ENCODE peak calls at places on chromosome 2, in seven cellular contexts. H is mammary epithelial cell, K is cardiac fibroblast, S is tibial nerve, I is fibroblast of mammary gland, O is IMR-90, A is PC-9. Y is an unnamed sample.

GRCh38 chr2:64013053-64013452 is 6.2 kb downstream of the VPS54 start:
- DNase-seq in H (no peak), K (no peak), S (no peak), I (no peak), O (no peak), A (no peak), Y (no peak)

GRCh38 chr2:238407566-238407965 is 19.2 kb upstream of the ASB1 start:
- DNase-seq in H (no peak), K (no peak), S (no peak), I (no peak), O (no peak), A (no peak), Y (no peak)

GRCh38 chr2:74371421-74371820 is 8.7 kb downstream of the DCTN1 start:
- DNase-seq in H (no peak), K (no peak), S (no peak), I (no peak), O (no peak), A (no peak), Y (no peak)

GRCh38 chr2:85076618-85077274 is 56.4 kb upstream of the TCF7L1 start:
- DNase-seq in H (no peak), K (no peak), S (no peak), I (no peak), O (no peak), A (no peak), Y (no peak)

GRCh38 chr2:94956797-94957391 is 68.6 kb upstream of the MAL start:
- DNase-seq in H (peak), K (peak), S (peak), I (peak), O (peak), A (peak), Y (peak)

GRCh38 chr2:163655672-163656071 is 80.1 kb downstream of the FIGN start:
- DNase-seq in H (no peak), K (peak), S (no peak), I (no peak), O (no peak), A (no peak), Y (no peak)

GRCh38 chr2:39127973-39128372 is 7.1 kb upstream of the SOS1 start:
- DNase-seq in H (peak), K (peak), S (no peak), I (peak), O (peak), A (no peak), Y (no peak)

GRCh38 chr2:164542584-164543021 is 78.7 kb downstream of the GRB14 start:
- DNase-seq in H (peak), K (peak), S (no peak), I (peak), O (peak), A (peak), Y (peak)

GRCh38 chr2:74063486-74063885 is 78.8 kb downstream of the TET3 start:
- DNase-seq in H (no peak), K (no peak), S (no peak), I (peak), O (peak), A (no peak), Y (no peak)

GRCh38 chr2:70949086-70949485 is 13.4 kb downstream of the ATP6V1B1 start:
- DNase-seq in H (no peak), K (no peak), S (no peak), I (no peak), O (no peak), A (no peak), Y (no peak)

GRCh38 chr2:74481961-74482800 is 617 bp downstream of the CCDC142 start:
- DNase-seq in H (peak), K (peak), S (no peak), I (no peak), O (no peak), A (no peak), Y (no peak)

GRCh38 chr2:81648370-81648769 is 1343.8 kb upstream of the LRRTM1 start:
- DNase-seq in H (no peak), K (no peak), S (no peak), I (no peak), O (no peak), A (no peak), Y (no peak)

GRCh38 chr2:240561325-240561971 is 1.3 kb downstream of the DUSP28 start:
- DNase-seq in H (peak), K (peak), S (no peak), I (peak), O (peak), A (peak), Y (peak)

GRCh38 chr2:119469661-119470297 is 38.1 kb downstream of the TMEM37 start:
- DNase-seq in H (no peak), K (no peak), S (no peak), I (no peak), O (no peak), A (no peak), Y (no peak)

GRCh38 chr2:120749506-120750431 is 14.1 kb downstream of the GLI2 start:
- DNase-seq in H (no peak), K (peak), S (no peak), I (peak), O (peak), A (no peak), Y (peak)

DNA sequence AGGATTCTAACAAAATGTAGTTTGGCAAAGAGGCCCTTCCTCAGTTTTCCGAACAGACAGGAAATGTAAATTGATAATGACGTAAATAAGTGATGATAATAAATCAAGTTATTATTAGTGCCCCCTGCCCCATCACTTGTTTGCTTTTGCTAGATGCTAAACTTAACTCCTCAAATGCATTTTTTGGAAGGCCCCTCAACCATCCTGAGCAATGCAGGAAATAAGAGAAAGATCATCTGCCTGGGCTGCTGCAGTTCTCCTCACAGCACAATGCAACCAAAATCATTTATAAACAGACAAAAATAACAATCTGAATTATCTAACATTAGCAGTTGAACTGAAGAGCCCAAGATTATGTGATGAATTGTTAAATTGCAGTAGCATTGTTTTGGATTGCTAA is 62.6 kb upstream of the PSMD14 start:
- DNase-seq in H (no peak), K (no peak), S (no peak), I (no peak), O (no peak), A (no peak), Y (no peak)
- H3K4me3 ChIP-seq in H (peak), K (no peak), S (no peak), I (no peak), O (no peak), A (peak), Y (no peak)

DNA sequence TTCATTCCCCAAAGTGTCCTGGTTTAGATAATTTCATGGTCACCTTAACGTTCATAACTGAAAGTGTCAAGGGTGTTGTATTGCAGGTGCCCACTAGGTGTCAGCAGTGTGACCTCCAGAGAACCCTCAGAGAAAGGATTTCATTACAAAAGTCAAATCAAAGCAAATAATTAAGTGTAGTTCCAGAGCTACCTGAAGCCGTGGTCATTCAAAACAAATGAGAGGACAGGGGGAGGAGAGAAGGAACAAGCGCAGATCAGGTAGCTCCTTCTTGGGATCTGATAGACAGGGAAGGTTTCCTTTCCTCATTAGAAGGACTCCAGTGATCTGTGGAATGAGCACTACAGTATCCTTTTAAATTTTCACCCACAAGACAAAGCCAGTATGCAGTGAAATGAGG is at the start of gene SLC9A4:
- DNase-seq in H (peak), K (peak), S (peak), I (peak), O (peak), A (peak), Y (peak)
- TF ChIP-seq CTCF in H (peak), K (peak), S (peak), I (peak), O (peak), A (peak), Y (peak)

DNA sequence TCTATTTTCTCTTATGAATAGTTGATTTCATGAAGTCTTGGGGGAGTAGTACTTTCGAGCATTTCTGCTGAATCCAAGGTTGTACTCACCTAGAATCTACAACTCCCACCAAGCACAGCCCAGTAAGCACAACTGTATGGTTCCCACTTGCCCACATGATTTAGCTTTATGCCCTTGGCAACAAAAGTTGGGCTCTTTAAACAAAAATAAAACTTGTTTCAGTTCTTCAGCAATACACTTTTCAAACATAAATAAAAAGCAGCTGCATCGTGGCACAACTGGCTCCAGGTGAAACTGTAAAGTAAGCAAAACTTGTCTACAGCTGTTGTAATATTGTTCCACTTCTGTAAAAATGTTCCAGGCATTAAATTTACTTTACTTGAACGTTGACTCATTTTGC is 99.8 kb upstream of the FSIP2 start:
- DNase-seq in H (no peak), K (no peak), S (no peak), I (no peak), O (no peak), A (no peak), Y (no peak)
- H3K4me3 ChIP-seq in H (no peak), K (no peak), S (no peak), I (no peak), O (no peak), A (no peak), Y (no peak)

GRCh38 chr2:100242891-100243670 is 79.2 kb downstream of the LONRF2 start:
- DNase-seq in H (peak), K (peak), S (peak), I (peak), O (peak), A (peak), Y (peak)
- TF ChIP-seq CTCF in H (peak), K (peak), S (peak), I (peak), O (peak), A (peak), Y (peak)

DNA sequence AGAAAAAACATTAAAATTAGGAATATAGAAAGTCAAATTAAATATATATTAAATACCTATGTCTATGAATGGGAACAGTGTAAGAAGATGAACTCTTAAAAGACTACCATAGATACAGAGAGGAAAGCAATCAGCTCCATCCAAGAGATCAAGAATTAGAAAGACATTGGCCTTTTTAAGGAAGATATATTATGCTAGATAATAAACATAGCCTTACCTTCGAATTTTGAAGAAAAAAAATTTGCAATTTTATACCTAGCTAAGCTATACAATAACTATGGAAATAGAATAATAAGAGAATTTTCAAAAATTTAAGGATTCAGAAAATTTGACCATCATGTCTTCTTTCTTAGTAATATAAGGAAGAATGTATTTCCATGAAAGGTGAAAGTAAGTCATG is 74.7 kb upstream of the MYT1L start:
- DNase-seq in H (no peak), K (no peak), S (no peak), I (no peak), O (no peak), A (no peak), Y (no peak)
- H3K4me3 ChIP-seq in H (no peak), K (no peak), S (no peak), I (no peak), O (no peak), A (no peak), Y (no peak)